ENCODE peak calls at places on chromosomes 13 and 19, in seven cellular contexts. One of them, this sample, is unnamed.

GRCh38 chr13:75123428-75123827 is 358.5 kb downstream of the TBC1D4 start:
- DNase-seq in HCT116: no peak
- DNase-seq in K562: no peak
- DNase-seq in H1: no peak
- DNase-seq in HepG2: no peak
- DNase-seq in SK-N-SH: no peak
- DNase-seq in GM12878: no peak
- DNase-seq in this sample: no peak

GRCh38 chr13:96636310-96636709 is 358.0 kb downstream of the OXGR1 start:
- DNase-seq in HCT116: no peak
- DNase-seq in K562: no peak
- DNase-seq in H1: no peak
- DNase-seq in HepG2: no peak
- DNase-seq in SK-N-SH: no peak
- DNase-seq in GM12878: no peak
- DNase-seq in this sample: no peak

GRCh38 chr13:110047511-110047910 is 259.4 kb downstream of the COL4A1 start:
- DNase-seq in HCT116: no peak
- DNase-seq in K562: no peak
- DNase-seq in H1: no peak
- DNase-seq in HepG2: no peak
- DNase-seq in SK-N-SH: peak
- DNase-seq in GM12878: no peak
- DNase-seq in this sample: no peak

GRCh38 chr19:45470147-45471081 is 2.6 kb downstream of the FOSB start:
- DNase-seq in HCT116: no peak
- DNase-seq in K562: peak
- DNase-seq in H1: no peak
- DNase-seq in HepG2: no peak
- DNase-seq in SK-N-SH: no peak
- DNase-seq in GM12878: no peak
- DNase-seq in this sample: peak

GRCh38 chr19:39157997-39158389 is 32.4 kb downstream of the PAK4 start:
- DNase-seq in HCT116: no peak
- DNase-seq in K562: no peak
- DNase-seq in H1: no peak
- DNase-seq in HepG2: no peak
- DNase-seq in SK-N-SH: no peak
- DNase-seq in GM12878: no peak
- DNase-seq in this sample: no peak

GRCh38 chr13:92976657-92977056 is 249.9 kb upstream of the GPC6 start:
- DNase-seq in HCT116: no peak
- DNase-seq in K562: no peak
- DNase-seq in H1: no peak
- DNase-seq in HepG2: no peak
- DNase-seq in SK-N-SH: no peak
- DNase-seq in GM12878: no peak
- DNase-seq in this sample: no peak

GRCh38 chr19:1261863-1262686 is 7.1 kb upstream of the CIRBP start:
- DNase-seq in HCT116: no peak
- DNase-seq in K562: no peak
- DNase-seq in H1: no peak
- DNase-seq in HepG2: peak
- DNase-seq in SK-N-SH: no peak
- DNase-seq in GM12878: no peak
- DNase-seq in this sample: peak

GRCh38 chr19:6066661-6067646 is 43.3 kb downstream of the RFX2 start:
- DNase-seq in HCT116: no peak
- DNase-seq in K562: peak
- DNase-seq in H1: peak
- DNase-seq in HepG2: peak
- DNase-seq in SK-N-SH: peak
- DNase-seq in GM12878: no peak
- DNase-seq in this sample: peak

GRCh38 chr13:106484084-106484754 is 51.2 kb downstream of the EFNB2 start:
- DNase-seq in HCT116: no peak
- DNase-seq in K562: no peak
- DNase-seq in H1: no peak
- DNase-seq in HepG2: no peak
- DNase-seq in SK-N-SH: no peak
- DNase-seq in GM12878: no peak
- DNase-seq in this sample: no peak

GRCh38 chr19:23978068-23978467 is 63.4 kb downstream of the ZNF726 start:
- DNase-seq in HCT116: no peak
- DNase-seq in K562: no peak
- DNase-seq in H1: no peak
- DNase-seq in HepG2: no peak
- DNase-seq in SK-N-SH: no peak
- DNase-seq in GM12878: no peak
- DNase-seq in this sample: no peak

GRCh38 chr19:36113895-36114762 is 546 bp downstream of the POLR2I start:
- DNase-seq in HCT116: no peak
- DNase-seq in K562: peak
- DNase-seq in H1: peak
- DNase-seq in HepG2: no peak
- DNase-seq in SK-N-SH: peak
- DNase-seq in GM12878: no peak
- DNase-seq in this sample: no peak

GRCh38 chr19:34208485-34208884 is 36.2 kb downstream of the LSM14A start:
- DNase-seq in HCT116: no peak
- DNase-seq in K562: no peak
- DNase-seq in H1: no peak
- DNase-seq in HepG2: no peak
- DNase-seq in SK-N-SH: no peak
- DNase-seq in GM12878: no peak
- DNase-seq in this sample: no peak

GRCh38 chr13:101959016-101959415 is 442.8 kb downstream of the FGF14 start:
- DNase-seq in HCT116: no peak
- DNase-seq in K562: no peak
- DNase-seq in H1: no peak
- DNase-seq in HepG2: no peak
- DNase-seq in SK-N-SH: no peak
- DNase-seq in GM12878: no peak
- DNase-seq in this sample: no peak

GRCh38 chr13:99302637-99303505 is 4.3 kb downstream of the GPR183 start:
- DNase-seq in HCT116: no peak
- DNase-seq in K562: no peak
- DNase-seq in H1: no peak
- DNase-seq in HepG2: no peak
- DNase-seq in SK-N-SH: no peak
- DNase-seq in GM12878: no peak
- DNase-seq in this sample: no peak

GRCh38 chr19:6811906-6812305 is 39.4 kb downstream of the VAV1 start:
- DNase-seq in HCT116: peak
- DNase-seq in K562: peak
- DNase-seq in H1: no peak
- DNase-seq in HepG2: peak
- DNase-seq in SK-N-SH: peak
- DNase-seq in GM12878: peak
- DNase-seq in this sample: peak

GRCh38 chr13:59483441-59484116 is 680.1 kb downstream of the DIAPH3 start:
- DNase-seq in HCT116: no peak
- DNase-seq in K562: no peak
- DNase-seq in H1: no peak
- DNase-seq in HepG2: no peak
- DNase-seq in SK-N-SH: peak
- DNase-seq in GM12878: no peak
- DNase-seq in this sample: no peak

GRCh38 chr13:73142091-73142490 is 83.3 kb downstream of the KLF5 start:
- DNase-seq in HCT116: no peak
- DNase-seq in K562: no peak
- DNase-seq in H1: no peak
- DNase-seq in HepG2: no peak
- DNase-seq in SK-N-SH: no peak
- DNase-seq in GM12878: no peak
- DNase-seq in this sample: no peak

GRCh38 chr13:25978961-25979360 is 72.9 kb downstream of the SHISA2 start:
- DNase-seq in HCT116: no peak
- DNase-seq in K562: no peak
- DNase-seq in H1: no peak
- DNase-seq in HepG2: no peak
- DNase-seq in SK-N-SH: no peak
- DNase-seq in GM12878: no peak
- DNase-seq in this sample: no peak

GRCh38 chr19:52343548-52343947 is 7.5 kb downstream of the ZNF610 start:
- DNase-seq in HCT116: peak
- DNase-seq in K562: peak
- DNase-seq in H1: peak
- DNase-seq in HepG2: peak
- DNase-seq in SK-N-SH: peak
- DNase-seq in GM12878: no peak
- DNase-seq in this sample: peak

GRCh38 chr13:87778128-87778527 is 107.0 kb downstream of the SLITRK5 start:
- DNase-seq in HCT116: no peak
- DNase-seq in K562: no peak
- DNase-seq in H1: no peak
- DNase-seq in HepG2: no peak
- DNase-seq in SK-N-SH: no peak
- DNase-seq in GM12878: no peak
- DNase-seq in this sample: no peak

GRCh38 chr13:87779451-87779850 is 108.3 kb downstream of the SLITRK5 start:
- DNase-seq in HCT116: no peak
- DNase-seq in K562: no peak
- DNase-seq in H1: no peak
- DNase-seq in HepG2: no peak
- DNase-seq in SK-N-SH: no peak
- DNase-seq in GM12878: no peak
- DNase-seq in this sample: no peak

DNA sequence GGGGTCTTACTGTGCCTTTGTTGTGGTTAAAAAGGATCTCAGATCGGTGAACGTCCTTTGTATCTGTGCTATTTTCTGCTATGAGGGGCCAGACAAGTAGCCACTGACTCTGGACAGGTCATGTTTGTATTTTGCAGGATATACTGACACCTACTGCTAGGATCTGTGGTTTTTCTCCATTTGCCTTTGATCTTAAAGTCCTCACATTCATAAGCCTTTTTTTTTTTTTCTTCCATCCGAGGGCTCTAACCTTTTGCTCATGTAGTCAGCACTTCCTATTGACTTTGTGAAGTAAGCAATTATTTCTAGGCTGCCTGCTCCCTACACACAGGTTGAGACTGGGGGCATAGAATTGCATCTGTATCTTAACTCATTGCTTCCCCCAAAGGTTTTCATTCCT is 106.2 kb downstream of the SLITRK5 start:
- DNase-seq in HCT116: no peak
- DNase-seq in K562: no peak
- DNase-seq in H1: no peak
- DNase-seq in HepG2: peak
- DNase-seq in SK-N-SH: no peak
- DNase-seq in GM12878: no peak
- DNase-seq in this sample: no peak
- TF ChIP-seq JUND in HCT116: no peak
- TF ChIP-seq JUND in K562: no peak
- TF ChIP-seq JUND in H1: no peak
- TF ChIP-seq JUND in HepG2: no peak
- TF ChIP-seq JUND in SK-N-SH: no peak
- TF ChIP-seq JUND in GM12878: no peak
- TF ChIP-seq JUND in this sample: no peak

DNA sequence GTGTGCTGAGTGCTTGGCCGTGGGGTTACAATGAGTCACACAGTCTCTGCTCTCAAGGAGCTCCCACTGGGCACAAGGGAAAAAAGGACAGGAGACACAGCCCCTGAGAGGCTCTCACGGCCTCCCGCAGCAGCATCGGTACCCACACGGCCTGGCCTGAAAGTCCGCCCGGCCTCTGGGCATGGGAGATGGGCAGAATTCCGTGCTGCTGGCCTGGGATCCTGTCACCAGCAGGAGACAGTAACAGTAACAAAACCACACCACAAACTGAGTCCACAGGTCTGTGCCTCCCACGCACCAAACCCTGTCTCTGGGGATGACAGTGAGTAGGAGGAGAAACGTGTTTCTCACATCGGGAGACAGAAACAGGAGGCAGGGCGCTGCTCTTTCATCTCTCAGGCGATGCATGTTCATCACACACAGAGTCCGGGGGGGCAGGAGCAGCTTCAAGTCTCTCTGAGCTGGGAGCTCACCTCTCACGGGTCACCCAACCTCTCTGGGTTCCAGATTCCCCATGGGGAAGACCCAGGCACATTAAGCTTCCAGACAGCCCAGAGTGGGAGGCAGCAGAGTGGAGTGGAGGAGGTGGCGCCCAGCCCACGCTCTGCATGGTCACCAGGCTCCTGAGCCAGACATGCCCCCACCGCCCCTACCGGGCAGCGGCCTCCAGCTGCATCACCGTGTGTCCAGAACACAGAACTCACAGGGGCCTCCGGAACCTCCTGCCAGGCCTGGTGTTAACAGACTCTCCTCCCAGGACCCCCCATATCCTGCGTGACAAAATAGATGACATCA is 124.7 kb upstream of the VSTM2B start:
- DNase-seq in HCT116: no peak
- DNase-seq in K562: no peak
- DNase-seq in H1: no peak
- DNase-seq in HepG2: no peak
- DNase-seq in SK-N-SH: no peak
- DNase-seq in GM12878: peak
- DNase-seq in this sample: no peak
- TF ChIP-seq JUND in HCT116: no peak
- TF ChIP-seq JUND in K562: no peak
- TF ChIP-seq JUND in H1: no peak
- TF ChIP-seq JUND in HepG2: no peak
- TF ChIP-seq JUND in SK-N-SH: no peak
- TF ChIP-seq JUND in GM12878: no peak
- TF ChIP-seq JUND in this sample: no peak

DNA sequence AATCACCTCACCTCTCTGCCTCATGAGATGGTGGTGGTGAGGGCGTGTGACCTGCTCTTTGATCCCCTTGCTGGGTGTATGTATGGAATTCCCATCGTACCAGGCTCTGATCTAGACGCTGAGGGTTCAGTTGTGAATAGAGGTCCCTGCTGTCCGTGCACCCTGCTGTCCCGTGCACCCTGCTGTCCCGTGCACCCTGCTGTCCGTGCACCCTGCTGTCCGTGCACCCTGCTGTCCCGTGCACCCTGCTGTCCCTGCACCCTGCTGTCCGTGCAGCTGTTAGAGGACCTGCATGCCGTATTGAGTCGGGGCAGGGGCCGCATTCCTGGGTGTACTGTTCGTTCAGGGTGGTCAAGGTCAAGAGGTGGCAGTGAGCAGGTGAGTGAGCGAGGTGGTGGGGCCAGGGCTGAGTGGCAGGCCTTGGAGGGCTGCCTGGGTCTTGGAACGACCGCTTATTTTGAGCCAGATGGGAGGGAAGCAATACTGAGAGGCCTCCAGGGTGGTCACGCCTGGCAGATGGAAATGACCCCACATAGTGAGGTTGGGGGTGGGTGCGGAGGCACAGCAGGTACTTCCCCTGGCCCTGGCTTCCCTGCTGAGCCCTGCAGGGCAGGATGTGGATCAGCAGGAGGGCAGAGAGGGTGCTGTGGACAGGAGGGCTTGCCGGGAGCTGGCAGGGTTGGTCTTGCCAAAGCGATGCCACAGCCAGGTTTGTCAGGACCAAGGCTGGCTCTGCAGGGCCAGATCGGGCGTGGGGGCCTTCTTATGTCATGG is 4.6 kb upstream of the EPN1 start:
- DNase-seq in HCT116: no peak
- DNase-seq in K562: no peak
- DNase-seq in H1: no peak
- DNase-seq in HepG2: no peak
- DNase-seq in SK-N-SH: no peak
- DNase-seq in GM12878: no peak
- DNase-seq in this sample: no peak
- TF ChIP-seq JUND in HCT116: no peak
- TF ChIP-seq JUND in K562: no peak
- TF ChIP-seq JUND in H1: no peak
- TF ChIP-seq JUND in HepG2: no peak
- TF ChIP-seq JUND in SK-N-SH: no peak
- TF ChIP-seq JUND in GM12878: no peak
- TF ChIP-seq JUND in this sample: no peak

GRCh38 chr19:58037927-58038687 is 4.3 kb downstream of the ZSCAN1 start:
- DNase-seq in HCT116: no peak
- DNase-seq in K562: no peak
- DNase-seq in H1: peak
- DNase-seq in HepG2: no peak
- DNase-seq in SK-N-SH: no peak
- DNase-seq in GM12878: no peak
- DNase-seq in this sample: no peak
- TF ChIP-seq JUND in HCT116: no peak
- TF ChIP-seq JUND in K562: no peak
- TF ChIP-seq JUND in H1: no peak
- TF ChIP-seq JUND in HepG2: no peak
- TF ChIP-seq JUND in SK-N-SH: no peak
- TF ChIP-seq JUND in GM12878: no peak
- TF ChIP-seq JUND in this sample: no peak

This sample was measured in T47D.